ENCODE peak calls at places on chromosomes 16 and 17, in eight cellular contexts. One of them, this sample, is unnamed.

GRCh38 chr17:66233023-66233753 is 4.0 kb upstream of the APOH start:
- DNase-seq in NCI-H1417: no peak
- DNase-seq in AG08396: no peak
- DNase-seq in AML-193: no peak
- DNase-seq in NCI-H1092: no peak
- DNase-seq in activated CD8-positive, alpha-beta memory T cell treated with anti-CD3 and anti-CD28 coated beads for 1 hour: no peak
- DNase-seq in HTR-8/SVneo: no peak
- DNase-seq in stimulated activated CD4-positive, alpha-beta T cell treated with anti-CD3 and anti-CD28 coated beads, Interleukin-1b, Interleukin-23, amount 100 ng/mL, for 1 hour: no peak
- DNase-seq in this sample: no peak

GRCh38 chr16:27571433-27572306 is 21.7 kb downstream of the KATNIP start:
- DNase-seq in NCI-H1417: no peak
- DNase-seq in AG08396: no peak
- DNase-seq in AML-193: no peak
- DNase-seq in NCI-H1092: no peak
- DNase-seq in activated CD8-positive, alpha-beta memory T cell treated with anti-CD3 and anti-CD28 coated beads for 1 hour: no peak
- DNase-seq in HTR-8/SVneo: no peak
- DNase-seq in stimulated activated CD4-positive, alpha-beta T cell treated with anti-CD3 and anti-CD28 coated beads, Interleukin-1b, Interleukin-23, amount 100 ng/mL, for 1 hour: no peak
- DNase-seq in this sample: no peak

GRCh38 chr16:28090646-28091377 is 27.3 kb upstream of the GSG1L start:
- DNase-seq in NCI-H1417: no peak
- DNase-seq in AG08396: peak; percentile 77
- DNase-seq in AML-193: no peak
- DNase-seq in NCI-H1092: no peak
- DNase-seq in activated CD8-positive, alpha-beta memory T cell treated with anti-CD3 and anti-CD28 coated beads for 1 hour: no peak
- DNase-seq in HTR-8/SVneo: no peak
- DNase-seq in stimulated activated CD4-positive, alpha-beta T cell treated with anti-CD3 and anti-CD28 coated beads, Interleukin-1b, Interleukin-23, amount 100 ng/mL, for 1 hour: no peak
- DNase-seq in this sample: no peak

GRCh38 chr17:75785770-75786538 is 1.3 kb downstream of the UNK start:
- DNase-seq in NCI-H1417: no peak
- DNase-seq in AG08396: peak; percentile 28
- DNase-seq in AML-193: peak; percentile 54
- DNase-seq in NCI-H1092: peak; percentile 25
- DNase-seq in activated CD8-positive, alpha-beta memory T cell treated with anti-CD3 and anti-CD28 coated beads for 1 hour: no peak
- DNase-seq in HTR-8/SVneo: no peak
- DNase-seq in stimulated activated CD4-positive, alpha-beta T cell treated with anti-CD3 and anti-CD28 coated beads, Interleukin-1b, Interleukin-23, amount 100 ng/mL, for 1 hour: no peak
- DNase-seq in this sample: no peak

GRCh38 chr17:75587718-75588545 is at the start of gene MYO15B:
- DNase-seq in NCI-H1417: no peak
- DNase-seq in AG08396: no peak
- DNase-seq in AML-193: peak; percentile 52
- DNase-seq in NCI-H1092: peak; percentile 55
- DNase-seq in activated CD8-positive, alpha-beta memory T cell treated with anti-CD3 and anti-CD28 coated beads for 1 hour: peak; percentile 50
- DNase-seq in HTR-8/SVneo: no peak
- DNase-seq in stimulated activated CD4-positive, alpha-beta T cell treated with anti-CD3 and anti-CD28 coated beads, Interleukin-1b, Interleukin-23, amount 100 ng/mL, for 1 hour: peak; percentile 32
- DNase-seq in this sample: no peak

GRCh38 chr17:18877104-18877503 is 19.2 kb downstream of the PRPSAP2 start:
- DNase-seq in NCI-H1417: no peak
- DNase-seq in AG08396: no peak
- DNase-seq in AML-193: no peak
- DNase-seq in NCI-H1092: no peak
- DNase-seq in activated CD8-positive, alpha-beta memory T cell treated with anti-CD3 and anti-CD28 coated beads for 1 hour: no peak
- DNase-seq in HTR-8/SVneo: peak; percentile 57
- DNase-seq in stimulated activated CD4-positive, alpha-beta T cell treated with anti-CD3 and anti-CD28 coated beads, Interleukin-1b, Interleukin-23, amount 100 ng/mL, for 1 hour: no peak
- DNase-seq in this sample: no peak

GRCh38 chr17:30780343-30780742 is 44.1 kb downstream of the CRLF3 start:
- DNase-seq in NCI-H1417: no peak
- DNase-seq in AG08396: no peak
- DNase-seq in AML-193: no peak
- DNase-seq in NCI-H1092: no peak
- DNase-seq in activated CD8-positive, alpha-beta memory T cell treated with anti-CD3 and anti-CD28 coated beads for 1 hour: no peak
- DNase-seq in HTR-8/SVneo: no peak
- DNase-seq in stimulated activated CD4-positive, alpha-beta T cell treated with anti-CD3 and anti-CD28 coated beads, Interleukin-1b, Interleukin-23, amount 100 ng/mL, for 1 hour: no peak
- DNase-seq in this sample: no peak

GRCh38 chr17:57442401-57442823 is 186.1 kb downstream of the MSI2 start:
- DNase-seq in NCI-H1417: no peak
- DNase-seq in AG08396: peak; percentile 26
- DNase-seq in AML-193: no peak
- DNase-seq in NCI-H1092: no peak
- DNase-seq in activated CD8-positive, alpha-beta memory T cell treated with anti-CD3 and anti-CD28 coated beads for 1 hour: no peak
- DNase-seq in HTR-8/SVneo: no peak
- DNase-seq in stimulated activated CD4-positive, alpha-beta T cell treated with anti-CD3 and anti-CD28 coated beads, Interleukin-1b, Interleukin-23, amount 100 ng/mL, for 1 hour: no peak
- DNase-seq in this sample: no peak

GRCh38 chr16:23194497-23195221 is 12.1 kb downstream of the SCNN1G start:
- DNase-seq in NCI-H1417: no peak
- DNase-seq in AG08396: no peak
- DNase-seq in AML-193: no peak
- DNase-seq in NCI-H1092: no peak
- DNase-seq in activated CD8-positive, alpha-beta memory T cell treated with anti-CD3 and anti-CD28 coated beads for 1 hour: no peak
- DNase-seq in HTR-8/SVneo: no peak
- DNase-seq in stimulated activated CD4-positive, alpha-beta T cell treated with anti-CD3 and anti-CD28 coated beads, Interleukin-1b, Interleukin-23, amount 100 ng/mL, for 1 hour: no peak
- DNase-seq in this sample: no peak

GRCh38 chr16:81101702-81102101 is 5.5 kb upstream of the GCSH start:
- DNase-seq in NCI-H1417: no peak
- DNase-seq in AG08396: no peak
- DNase-seq in AML-193: no peak
- DNase-seq in NCI-H1092: no peak
- DNase-seq in activated CD8-positive, alpha-beta memory T cell treated with anti-CD3 and anti-CD28 coated beads for 1 hour: no peak
- DNase-seq in HTR-8/SVneo: no peak
- DNase-seq in stimulated activated CD4-positive, alpha-beta T cell treated with anti-CD3 and anti-CD28 coated beads, Interleukin-1b, Interleukin-23, amount 100 ng/mL, for 1 hour: no peak
- DNase-seq in this sample: no peak

GRCh38 chr17:51947160-51947559 is 211.4 kb downstream of the CA10 start:
- DNase-seq in NCI-H1417: peak; percentile 39
- DNase-seq in AG08396: no peak
- DNase-seq in AML-193: no peak
- DNase-seq in NCI-H1092: no peak
- DNase-seq in activated CD8-positive, alpha-beta memory T cell treated with anti-CD3 and anti-CD28 coated beads for 1 hour: no peak
- DNase-seq in HTR-8/SVneo: no peak
- DNase-seq in stimulated activated CD4-positive, alpha-beta T cell treated with anti-CD3 and anti-CD28 coated beads, Interleukin-1b, Interleukin-23, amount 100 ng/mL, for 1 hour: no peak
- DNase-seq in this sample: no peak

GRCh38 chr16:3175157-3176153 is 12.5 kb upstream of the OR1F1 start:
- DNase-seq in NCI-H1417: no peak
- DNase-seq in AG08396: no peak
- DNase-seq in AML-193: no peak
- DNase-seq in NCI-H1092: no peak
- DNase-seq in activated CD8-positive, alpha-beta memory T cell treated with anti-CD3 and anti-CD28 coated beads for 1 hour: no peak
- DNase-seq in HTR-8/SVneo: no peak
- DNase-seq in stimulated activated CD4-positive, alpha-beta T cell treated with anti-CD3 and anti-CD28 coated beads, Interleukin-1b, Interleukin-23, amount 100 ng/mL, for 1 hour: no peak
- DNase-seq in this sample: peak; percentile 72

GRCh38 chr17:44932526-44933097 is 15.0 kb downstream of the KIF18B start:
- DNase-seq in NCI-H1417: no peak
- DNase-seq in AG08396: no peak
- DNase-seq in AML-193: no peak
- DNase-seq in NCI-H1092: no peak
- DNase-seq in activated CD8-positive, alpha-beta memory T cell treated with anti-CD3 and anti-CD28 coated beads for 1 hour: no peak
- DNase-seq in HTR-8/SVneo: no peak
- DNase-seq in stimulated activated CD4-positive, alpha-beta T cell treated with anti-CD3 and anti-CD28 coated beads, Interleukin-1b, Interleukin-23, amount 100 ng/mL, for 1 hour: no peak
- DNase-seq in this sample: no peak

GRCh38 chr16:1113889-1114526 is 18.0 kb upstream of the C1QTNF8 start:
- DNase-seq in NCI-H1417: no peak
- DNase-seq in AG08396: no peak
- DNase-seq in AML-193: no peak
- DNase-seq in NCI-H1092: no peak
- DNase-seq in activated CD8-positive, alpha-beta memory T cell treated with anti-CD3 and anti-CD28 coated beads for 1 hour: no peak
- DNase-seq in HTR-8/SVneo: no peak
- DNase-seq in stimulated activated CD4-positive, alpha-beta T cell treated with anti-CD3 and anti-CD28 coated beads, Interleukin-1b, Interleukin-23, amount 100 ng/mL, for 1 hour: no peak
- DNase-seq in this sample: no peak